ENCODE peak calls at places on chromosomes 12 and 14, in six cellular contexts. U, B, H, D, A and W are unnamed samples.

GRCh38 chr14:104217486-104218360 is 79.3 kb downstream of the KIF26A start:
- DNase-seq in U (no peak), H (peak), A (no peak), D (no peak), B (no peak), W (no peak)

GRCh38 chr12:118493962-118494361 is 117.6 kb downstream of the SUDS3 start:
- DNase-seq in B (peak), H (no peak), D (no peak), A (no peak), U (no peak), W (no peak)

GRCh38 chr12:113724703-113725556 is 241.2 kb downstream of the RBM19 start:
- DNase-seq in H (no peak), B (no peak), D (no peak), A (no peak), U (no peak), W (no peak)

GRCh38 chr14:99685061-99685995 is 1.2 kb downstream of the CYP46A1 start:
- DNase-seq in B (no peak), D (no peak), A (no peak), U (no peak), H (no peak), W (no peak)

GRCh38 chr12:92942905-92943304 is 13.8 kb upstream of the EEA1 start:
- DNase-seq in B (no peak), U (no peak), D (no peak), A (no peak), H (no peak), W (no peak)

GRCh38 chr14:24260026-24260779 is 2.8 kb downstream of the TGM1 start:
- DNase-seq in U (no peak), H (no peak), A (no peak), D (no peak), B (no peak), W (no peak)

GRCh38 chr12:12562016-12562483 is 613 bp downstream of the DUSP16 start:
- DNase-seq in A (peak), U (peak), H (peak), B (peak), D (peak), W (peak)

GRCh38 chr12:50401383-50402155 is 884 bp downstream of the LARP4 start:
- DNase-seq in D (no peak), H (no peak), A (no peak), B (peak), U (no peak), W (no peak)

GRCh38 chr12:112121780-112122565 is 3.4 kb upstream of the TRAFD1 start:
- DNase-seq in H (peak), B (peak), D (no peak), U (no peak), A (no peak), W (no peak)

GRCh38 chr14:77094672-77095284 is 3.3 kb upstream of the CIPC start:
- DNase-seq in D (peak), H (no peak), A (peak), U (peak), B (peak), W (peak)

GRCh38 chr14:39229601-39230110 is 4.1 kb upstream of the MIA2 start:
- DNase-seq in B (no peak), D (no peak), H (no peak), A (no peak), U (no peak), W (no peak)

GRCh38 chr14:67673451-67673850 is 981 bp downstream of the VTI1B start:
- DNase-seq in A (no peak), U (no peak), B (no peak), D (no peak), H (no peak), W (no peak)

GRCh38 chr14:48575772-48576171 is 900.4 kb upstream of the MDGA2 start:
- DNase-seq in D (no peak), U (no peak), B (peak), H (no peak), A (peak), W (no peak)

GRCh38 chr12:131850856-131851559 is 22.8 kb downstream of the MMP17 start:
- DNase-seq in U (no peak), A (no peak), D (no peak), H (peak), B (no peak), W (peak)

GRCh38 chr14:32696325-32697101 is 242.2 kb upstream of the NPAS3 start:
- DNase-seq in D (no peak), U (no peak), H (no peak), A (no peak), B (no peak), W (no peak)

GRCh38 chr12:171743-172705 is 41.9 kb downstream of the SLC6A12 start:
- DNase-seq in U (no peak), B (no peak), H (peak), A (no peak), D (no peak), W (no peak)

GRCh38 chr14:57692671-57693070 is 173.2 kb downstream of the SLC35F4 start:
- DNase-seq in D (no peak), H (no peak), U (no peak), A (no peak), B (peak), W (no peak)

GRCh38 chr12:53961025-53961761 is 6.5 kb downstream of the HOXC12 start:
- DNase-seq in U (no peak), A (peak), H (no peak), B (no peak), D (no peak), W (peak)

GRCh38 chr14:76812093-76812421 is 625 bp downstream of the ANGEL1 start:
- DNase-seq in H (no peak), A (no peak), U (no peak), B (peak), D (no peak), W (no peak)

GRCh38 chr12:113365639-113366395 is 7.4 kb downstream of the PLBD2 start:
- DNase-seq in A (no peak), D (no peak), B (no peak), U (no peak), H (no peak), W (no peak)

GRCh38 chr14:23145794-23146422 is 26.9 kb upstream of the CEBPE start:
- DNase-seq in H (no peak), U (no peak), D (no peak), B (no peak), A (no peak), W (no peak)

GRCh38 chr14:88933203-88933602 is 108.8 kb downstream of the TTC8 start:
- DNase-seq in H (no peak), U (no peak), D (no peak), B (no peak), A (no peak), W (peak)

GRCh38 chr14:88935083-88935482 is 110.6 kb downstream of the TTC8 start:
- DNase-seq in H (no peak), A (no peak), D (no peak), B (no peak), U (no peak), W (no peak)

GRCh38 chr14:88934231-88934898 is 109.9 kb downstream of the TTC8 start:
- DNase-seq in B (no peak), A (no peak), U (no peak), D (no peak), H (no peak), W (no peak)

GRCh38 chr14:88929656-88930436 is 105.4 kb downstream of the TTC8 start:
- DNase-seq in U (no peak), H (no peak), B (peak), A (no peak), D (no peak), W (no peak)
- TF ChIP-seq CTCF in U (no peak), H (no peak), B (peak), A (no peak), D (no peak), W (no peak)

GRCh38 chr12:129821964-129822363 is 81.9 kb downstream of the TMEM132D start:
- DNase-seq in U (no peak), H (no peak), B (no peak), D (no peak), A (no peak), W (no peak)
- TF ChIP-seq CTCF in U (no peak), H (no peak), B (no peak), D (no peak), A (no peak), W (no peak)

DNA sequence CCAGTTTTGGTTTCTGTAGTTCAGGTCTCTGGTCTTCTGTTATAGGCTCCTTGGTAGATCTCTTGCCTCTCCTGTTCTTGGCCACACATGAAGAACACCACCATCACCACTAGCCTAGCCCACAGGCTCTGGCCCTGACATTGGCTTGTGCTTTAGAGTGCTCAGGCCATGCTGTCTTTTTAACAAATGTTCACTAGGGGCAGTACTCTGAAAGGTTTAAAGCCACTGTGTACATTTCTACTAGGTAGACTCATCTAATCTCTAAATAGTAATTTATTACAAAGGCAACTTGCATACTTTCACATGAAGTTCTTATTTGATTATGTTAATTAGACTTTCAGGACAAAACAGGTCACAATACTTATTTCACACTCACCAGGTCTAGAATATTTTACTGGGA is 38.3 kb downstream of the PDE6H start:
- DNase-seq in A (no peak), D (no peak), H (no peak), U (no peak), B (peak), W (no peak)
- TF ChIP-seq CTCF in A (peak), D (no peak), H (no peak), U (peak), B (peak), W (no peak)

DNA sequence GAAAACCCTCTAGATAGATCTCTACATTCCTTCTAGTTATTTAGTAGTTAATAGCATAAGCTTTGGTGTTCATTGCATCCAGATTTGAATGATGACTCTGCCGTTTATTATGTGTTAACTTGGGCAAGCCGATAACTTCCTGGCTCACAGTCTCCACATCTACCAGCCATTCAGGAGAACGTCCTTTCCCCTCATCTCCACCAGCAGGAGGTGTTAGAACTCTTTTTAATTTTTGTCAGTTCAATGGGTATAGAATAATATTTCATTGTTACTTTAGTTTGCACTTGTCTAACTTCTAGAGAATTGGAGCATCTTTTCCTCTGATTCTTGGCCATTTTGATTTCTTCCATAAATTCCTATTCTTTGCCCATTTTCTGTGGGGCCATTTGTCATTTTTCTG is 30.0 kb upstream of the WSCD2 start:
- DNase-seq in A (no peak), B (peak), U (no peak), D (no peak), H (no peak), W (no peak)
- TF ChIP-seq CTCF in A (no peak), B (peak), U (no peak), D (peak), H (no peak), W (no peak)

GRCh38 chr14:96058606-96059200 is 19.5 kb downstream of the C14orf132 start:
- DNase-seq in U (no peak), A (no peak), B (no peak), H (no peak), D (no peak), W (no peak)

GRCh38 chr14:96055065-96055752 is 16.0 kb downstream of the C14orf132 start:
- DNase-seq in B (no peak), A (no peak), D (no peak), U (no peak), H (no peak), W (peak)

GRCh38 chr14:96057738-96058137 is 18.6 kb downstream of the C14orf132 start:
- DNase-seq in D (no peak), U (no peak), B (no peak), A (no peak), H (no peak), W (no peak)

GRCh38 chr14:96055753-96056508 is 16.8 kb downstream of the C14orf132 start:
- DNase-seq in A (no peak), B (no peak), U (no peak), H (no peak), D (no peak), W (no peak)

GRCh38 chr14:96056509-96057422 is 17.6 kb downstream of the C14orf132 start:
- DNase-seq in H (no peak), U (no peak), D (no peak), B (peak), A (no peak), W (no peak)
- TF ChIP-seq CTCF in H (no peak), U (no peak), D (no peak), B (peak), A (no peak), W (no peak)

GRCh38 chr12:126055521-126055920 is 990.3 kb downstream of the AACS start:
- DNase-seq in A (no peak), B (no peak), D (no peak), H (no peak), U (no peak), W (peak)

DNA sequence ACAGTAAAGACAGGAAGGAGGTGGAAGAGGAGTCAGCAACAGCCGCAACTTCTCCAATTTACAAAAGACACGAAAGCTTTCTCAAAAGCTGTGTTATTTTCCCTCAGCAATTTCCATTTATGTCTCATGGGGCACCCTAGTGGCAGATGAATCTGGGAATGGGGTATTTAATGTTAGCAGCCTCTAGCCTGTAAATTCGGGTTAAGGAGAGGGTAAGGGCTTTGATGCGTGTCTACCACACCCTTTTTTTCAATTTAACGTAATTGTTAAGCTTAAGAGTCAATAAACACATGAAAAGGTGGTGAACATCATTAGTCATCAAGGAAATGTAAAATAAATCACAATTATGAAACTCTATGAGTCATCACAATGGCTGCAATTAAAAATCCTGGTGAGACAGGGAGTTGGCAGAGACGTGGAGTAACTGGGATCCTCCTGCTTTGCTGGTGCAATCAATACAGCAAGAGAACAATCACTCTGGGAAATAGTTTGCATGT is 986.4 kb downstream of the AACS start:
- DNase-seq in D (no peak), B (peak), U (no peak), H (no peak), A (no peak), W (no peak)
- TF ChIP-seq CTCF in D (no peak), B (peak), U (no peak), H (no peak), A (no peak), W (no peak)

GRCh38 chr14:58830121-58830520 is 192.4 kb downstream of the DACT1 start:
- DNase-seq in B (no peak), D (no peak), A (no peak), U (no peak), H (no peak), W (no peak)
- TF ChIP-seq CTCF in B (no peak), D (no peak), A (no peak), U (no peak), H (no peak), W (no peak)